ENCODE peak calls at places on chromosomes 12 and 14, in eight cellular contexts. A, V, H, Z, L, K, G and B are unnamed samples.
A peak's percentile ranks its signal among the peaks of the same experiment; 100 is the strongest.

GRCh38 chr14:41225433-41225832 is 381.2 kb upstream of the LRFN5 start:
- DNase-seq in A (no peak), V (no peak), H (no peak), Z (no peak), L (no peak), K (no peak), G (no peak), B (no peak)

GRCh38 chr12:46825526-46826414 is at the start of gene SLC38A4:
- DNase-seq in A (peak; percentile 29), V (no peak), H (no peak), Z (peak; percentile 82), L (peak; percentile 67), K (no peak), G (no peak), B (no peak)

GRCh38 chr12:53743277-53744129 is 8.3 kb downstream of the CISTR start:
- DNase-seq in A (no peak), V (peak; percentile 49), H (peak; percentile 46), Z (no peak), L (peak; percentile 71), K (peak; percentile 69), G (peak; percentile 64), B (no peak)

GRCh38 chr14:67697006-67697405 is 1.4 kb upstream of the RDH11 start:
- DNase-seq in A (no peak), V (no peak), H (no peak), Z (no peak), L (no peak), K (no peak), G (no peak), B (no peak)

GRCh38 chr14:60648169-60648933 is 926 bp downstream of the SIX1 start:
- DNase-seq in A (no peak), V (no peak), H (peak; percentile 25), Z (peak; percentile 85), L (no peak), K (no peak), G (no peak), B (no peak)

GRCh38 chr14:73786942-73787759 is 64.5 kb upstream of the PTGR2 start:
- DNase-seq in A (no peak), V (peak; percentile 51), H (peak; percentile 20), Z (peak; percentile 90), L (peak; percentile 86), K (peak; percentile 88), G (peak; percentile 74), B (no peak)

GRCh38 chr14:68652433-68652690 is 140.5 kb downstream of the ZFP36L1 start:
- DNase-seq in A (no peak), V (no peak), H (no peak), Z (no peak), L (no peak), K (no peak), G (no peak), B (no peak)

GRCh38 chr12:74337951-74338350 is 199.7 kb upstream of the ATXN7L3B start:
- DNase-seq in A (peak; percentile 76), V (no peak), H (peak; percentile 66), Z (no peak), L (no peak), K (no peak), G (no peak), B (peak; percentile 70)

GRCh38 chr12:95646781-95647184 is 95.5 kb upstream of the USP44 start:
- DNase-seq in A (peak; percentile 79), V (no peak), H (no peak), Z (no peak), L (no peak), K (no peak), G (no peak), B (peak; percentile 77)

GRCh38 chr14:53032161-53032803 is 81.4 kb upstream of the FERMT2 start:
- DNase-seq in A (peak; percentile 92), V (no peak), H (peak; percentile 34), Z (no peak), L (no peak), K (no peak), G (no peak), B (peak; percentile 86)

GRCh38 chr12:23719493-23719892 is 230.0 kb downstream of the SOX5 start:
- DNase-seq in A (no peak), V (no peak), H (no peak), Z (no peak), L (no peak), K (no peak), G (no peak), B (no peak)

GRCh38 chr12:131091976-131092691 is 138.4 kb downstream of the ADGRD1 start:
- DNase-seq in A (no peak), V (no peak), H (no peak), Z (peak; percentile 68), L (peak; percentile 37), K (peak; percentile 54), G (peak; percentile 9), B (no peak)

GRCh38 chr12:94191023-94191422 is 42.6 kb downstream of the PLXNC1 start:
- DNase-seq in A (no peak), V (no peak), H (no peak), Z (no peak), L (no peak), K (no peak), G (no peak), B (no peak)

GRCh38 chr12:123598522-123598921 is 3.4 kb upstream of the DDX55 start:
- DNase-seq in A (no peak), V (no peak), H (no peak), Z (no peak), L (no peak), K (no peak), G (no peak), B (no peak)

GRCh38 chr12:123595729-123596128 is 6.2 kb upstream of the DDX55 start:
- DNase-seq in A (no peak), V (no peak), H (no peak), Z (no peak), L (no peak), K (no peak), G (no peak), B (no peak)

GRCh38 chr12:123599721-123600120 is 2.2 kb upstream of the DDX55 start:
- DNase-seq in A (no peak), V (no peak), H (no peak), Z (no peak), L (no peak), K (no peak), G (no peak), B (no peak)

GRCh38 chr12:123599310-123599709 is 2.6 kb upstream of the DDX55 start:
- DNase-seq in A (no peak), V (no peak), H (no peak), Z (no peak), L (no peak), K (no peak), G (no peak), B (no peak)

GRCh38 chr12:123597100-123597499 is 4.8 kb upstream of the DDX55 start:
- DNase-seq in A (no peak), V (no peak), H (no peak), Z (no peak), L (no peak), K (no peak), G (no peak), B (no peak)
- H3K36me3 ChIP-seq in A (peaks cover 33% of the 10 kb centered on the region), V (peaks cover 5% of the 10 kb centered on the region), H (peaks cover 25% of the 10 kb centered on the region), Z (no peaks in the 10 kb centered on the region), L (peaks cover 48% of the 10 kb centered on the region), K (peaks cover 67% of the 10 kb centered on the region), G (no peaks in the 10 kb centered on the region), B (peaks cover 57% of the 10 kb centered on the region)

GRCh38 chr12:591571-592505 is 71.4 kb downstream of the NINJ2 start:
- DNase-seq in A (no peak), V (no peak), H (no peak), Z (no peak), L (peak; percentile 38), K (no peak), G (peak; percentile 13), B (no peak)

GRCh38 chr12:590206-590750 is 73.0 kb downstream of the NINJ2 start:
- DNase-seq in A (no peak), V (no peak), H (no peak), Z (peak; percentile 58), L (peak; percentile 29), K (no peak), G (no peak), B (no peak)

GRCh38 chr12:588658-589057 is 74.6 kb downstream of the NINJ2 start:
- DNase-seq in A (no peak), V (no peak), H (no peak), Z (peak; percentile 2), L (no peak), K (no peak), G (no peak), B (no peak)

GRCh38 chr12:593396-593976 is 69.8 kb downstream of the NINJ2 start:
- DNase-seq in A (no peak), V (no peak), H (no peak), Z (peak; percentile 20), L (peak; percentile 21), K (no peak), G (peak; percentile 3), B (no peak)

DNA sequence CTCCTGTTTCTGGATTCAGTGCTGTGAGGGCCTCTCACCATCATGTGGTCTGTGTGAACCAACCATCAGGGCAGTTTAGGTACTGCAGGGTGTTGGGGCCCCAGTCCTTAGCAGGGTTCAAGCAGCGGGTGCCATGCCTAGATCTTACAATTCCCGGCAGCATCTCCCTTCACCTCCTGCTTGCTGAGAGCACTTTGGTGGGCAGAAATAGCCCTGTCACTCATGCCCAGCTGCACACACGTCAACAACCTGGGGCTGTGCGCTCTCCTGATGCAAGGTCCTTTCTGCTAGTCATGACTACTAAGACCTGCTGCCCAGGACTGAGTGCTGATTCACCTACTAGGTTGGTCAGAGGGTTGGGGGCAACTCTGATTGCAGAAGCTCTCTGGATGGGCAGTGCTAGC is 72.1 kb downstream of the NINJ2 start:
- DNase-seq in A (no peak), V (no peak), H (no peak), Z (no peak), L (peak; percentile 42), K (no peak), G (peak; percentile 5), B (no peak)
- H3K36me3 ChIP-seq in A (no peaks in the 10 kb centered on the region), V (no peaks in the 10 kb centered on the region), H (no peaks in the 10 kb centered on the region), Z (no peaks in the 10 kb centered on the region), L (no peaks in the 10 kb centered on the region), K (no peaks in the 10 kb centered on the region), G (no peaks in the 10 kb centered on the region), B (no peaks in the 10 kb centered on the region)

DNA sequence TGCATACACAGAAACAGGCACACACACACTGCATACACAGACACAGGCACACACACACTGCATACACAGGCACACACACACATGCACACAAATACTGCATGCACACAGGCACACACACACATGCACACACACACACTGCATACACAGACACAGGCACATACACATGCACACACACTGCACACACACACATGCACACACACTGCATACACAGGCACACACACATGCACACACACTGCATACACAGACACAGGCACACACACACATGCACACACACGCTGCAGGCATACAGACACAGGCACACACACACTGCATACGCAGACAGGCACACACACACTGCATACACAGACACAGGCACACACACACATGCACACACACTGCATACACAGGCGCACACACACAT is 32.7 kb upstream of the BTBD6 start:
- DNase-seq in A (no peak), V (no peak), H (no peak), Z (no peak), L (no peak), K (no peak), G (no peak), B (no peak)
- H3K36me3 ChIP-seq in A (no peaks in the 10 kb centered on the region), V (peaks cover 16% of the 10 kb centered on the region), H (no peaks in the 10 kb centered on the region), Z (peaks cover 7% of the 10 kb centered on the region), L (peaks cover 63% of the 10 kb centered on the region), K (peaks cover 45% of the 10 kb centered on the region), G (no peaks in the 10 kb centered on the region), B (peaks cover 17% of the 10 kb centered on the region)

DNA sequence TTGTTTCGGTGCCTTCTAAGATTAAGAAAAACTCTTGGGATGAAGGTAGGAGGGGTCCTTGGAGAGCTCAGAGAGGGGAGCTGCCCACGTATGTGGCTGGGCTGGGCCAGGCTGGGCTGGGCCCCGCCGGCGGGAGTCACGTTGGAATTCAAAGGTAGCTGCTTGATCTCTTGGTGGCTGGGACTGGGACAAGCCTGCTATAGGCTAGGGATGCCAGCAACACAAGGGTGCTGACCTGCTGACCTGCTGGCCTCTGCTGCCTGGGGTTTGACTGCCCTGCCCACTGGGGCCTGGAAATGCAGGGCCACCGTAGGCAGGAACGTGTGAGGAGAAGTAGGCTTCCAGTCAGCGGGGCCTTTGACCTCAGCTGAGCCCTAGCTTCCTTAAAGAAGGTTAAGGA is 52.8 kb upstream of the GTF2A1 start:
- DNase-seq in A (no peak), V (no peak), H (no peak), Z (no peak), L (no peak), K (no peak), G (no peak), B (no peak)
- H3K36me3 ChIP-seq in A (no peaks in the 10 kb centered on the region), V (no peaks in the 10 kb centered on the region), H (peaks cover 26% of the 10 kb centered on the region), Z (no peaks in the 10 kb centered on the region), L (no peaks in the 10 kb centered on the region), K (peaks cover 8% of the 10 kb centered on the region), G (no peaks in the 10 kb centered on the region), B (no peaks in the 10 kb centered on the region)